ENCODE peak calls at places on chromosomes 12 and 14, in four cellular contexts. One of them, this sample, is unnamed.

GRCh38 chr12:94049718-94050117 is 98.7 kb upstream of the PLXNC1 start:
- DNase-seq in HepG2: no peak
- DNase-seq in H1: no peak
- DNase-seq in NT2/D1: no peak
- DNase-seq in this sample: no peak

GRCh38 chr12:58443273-58443980 is 476.9 kb downstream of the LRIG3 start:
- DNase-seq in HepG2: peak
- DNase-seq in H1: no peak
- DNase-seq in NT2/D1: no peak
- DNase-seq in this sample: peak

GRCh38 chr12:111056618-111057521 is 136.5 kb upstream of the MYL2 start:
- DNase-seq in H1: no peak
- DNase-seq in HepG2: no peak
- DNase-seq in NT2/D1: no peak
- DNase-seq in this sample: no peak

GRCh38 chr14:75597149-75597548 is 18.7 kb downstream of the FLVCR2 start:
- DNase-seq in HepG2: no peak
- DNase-seq in NT2/D1: no peak
- DNase-seq in H1: no peak
- DNase-seq in this sample: no peak

GRCh38 chr14:74638066-74638465 is 26.0 kb upstream of the LTBP2 start:
- DNase-seq in NT2/D1: no peak
- DNase-seq in H1: no peak
- DNase-seq in HepG2: no peak
- DNase-seq in this sample: no peak

GRCh38 chr12:14886271-14886670 is 617 bp upstream of the MGP start:
- DNase-seq in HepG2: no peak
- DNase-seq in H1: no peak
- DNase-seq in NT2/D1: no peak
- DNase-seq in this sample: no peak

GRCh38 chr12:53459097-53459496 is 7.2 kb downstream of the PCBP2 start:
- DNase-seq in HepG2: no peak
- DNase-seq in H1: no peak
- DNase-seq in NT2/D1: no peak
- DNase-seq in this sample: no peak

GRCh38 chr14:96268426-96269358 is 12.7 kb downstream of the BDKRB1 start:
- DNase-seq in H1: no peak
- DNase-seq in HepG2: no peak
- DNase-seq in NT2/D1: no peak
- DNase-seq in this sample: no peak

GRCh38 chr12:56151672-56152131 is 685 bp upstream of the MYL6B start:
- DNase-seq in NT2/D1: peak
- DNase-seq in HepG2: peak
- DNase-seq in H1: no peak
- DNase-seq in this sample: peak

GRCh38 chr14:99407416-99407815 is 73.2 kb downstream of the SETD3 start:
- DNase-seq in HepG2: no peak
- DNase-seq in H1: no peak
- DNase-seq in NT2/D1: no peak
- DNase-seq in this sample: no peak

GRCh38 chr14:106390401-106390800 is 864.0 kb downstream of the TMEM121 start:
- DNase-seq in NT2/D1: no peak
- DNase-seq in HepG2: no peak
- DNase-seq in H1: no peak
- DNase-seq in this sample: no peak

GRCh38 chr12:12527820-12528296 is 34.8 kb downstream of the DUSP16 start:
- DNase-seq in NT2/D1: no peak
- DNase-seq in H1: no peak
- DNase-seq in HepG2: no peak
- DNase-seq in this sample: no peak

GRCh38 chr12:90729741-90730140 is 225.2 kb downstream of the CCER1 start:
- DNase-seq in H1: no peak
- DNase-seq in NT2/D1: no peak
- DNase-seq in HepG2: no peak
- DNase-seq in this sample: no peak

GRCh38 chr12:54018608-54018984 is 9.6 kb upstream of the HOXC6 start:
- DNase-seq in H1: no peak
- DNase-seq in NT2/D1: no peak
- DNase-seq in HepG2: no peak
- DNase-seq in this sample: no peak

GRCh38 chr14:98350213-98350612 is 921.8 kb downstream of the BCL11B start:
- DNase-seq in HepG2: no peak
- DNase-seq in NT2/D1: no peak
- DNase-seq in H1: no peak
- DNase-seq in this sample: no peak

GRCh38 chr12:121725420-121725819 is 12.9 kb downstream of the TMEM120B start:
- DNase-seq in NT2/D1: no peak
- DNase-seq in HepG2: no peak
- DNase-seq in H1: no peak
- DNase-seq in this sample: no peak

GRCh38 chr12:46487567-46488131 is 115.1 kb upstream of the SLC38A2 start:
- DNase-seq in H1: no peak
- DNase-seq in HepG2: no peak
- DNase-seq in NT2/D1: no peak
- DNase-seq in this sample: no peak

GRCh38 chr12:94187351-94187750 is 39.0 kb downstream of the PLXNC1 start:
- DNase-seq in H1: no peak
- DNase-seq in NT2/D1: no peak
- DNase-seq in HepG2: no peak
- DNase-seq in this sample: no peak

GRCh38 chr14:77722301-77722700 is 14.4 kb downstream of the SLIRP start:
- DNase-seq in HepG2: no peak
- DNase-seq in H1: no peak
- DNase-seq in NT2/D1: no peak
- DNase-seq in this sample: no peak

GRCh38 chr14:72256055-72256454 is 323.8 kb downstream of the RGS6 start:
- DNase-seq in HepG2: no peak
- DNase-seq in NT2/D1: no peak
- DNase-seq in H1: no peak
- DNase-seq in this sample: no peak

GRCh38 chr14:92470215-92470614 is 43.4 kb upstream of the RIN3 start:
- DNase-seq in HepG2: no peak
- DNase-seq in NT2/D1: no peak
- DNase-seq in H1: no peak
- DNase-seq in this sample: no peak

GRCh38 chr12:72081787-72082186 is 143.1 kb downstream of the TPH2 start:
- DNase-seq in H1: no peak
- DNase-seq in HepG2: no peak
- DNase-seq in NT2/D1: no peak
- DNase-seq in this sample: no peak

DNA sequence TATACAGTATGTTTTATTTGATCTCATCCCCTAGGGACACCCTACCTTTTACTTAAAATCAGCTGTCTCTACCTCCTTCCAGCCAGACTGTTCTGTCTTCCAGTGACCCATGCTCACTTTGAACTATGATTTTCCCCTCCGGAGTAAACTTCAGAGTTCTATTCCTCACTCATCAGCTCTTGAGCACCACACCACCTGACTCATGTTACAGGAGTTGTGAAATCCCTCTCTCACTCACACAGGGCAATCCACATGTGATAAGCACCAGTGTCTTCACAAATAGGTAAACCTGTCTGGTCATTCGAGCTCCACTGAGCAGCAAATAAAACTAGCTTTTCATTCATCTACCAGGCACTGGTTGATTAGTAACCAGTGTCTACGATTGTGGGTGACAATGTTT is 177.3 kb upstream of the BMP4 start:
- DNase-seq in H1: no peak
- DNase-seq in NT2/D1: no peak
- DNase-seq in HepG2: peak
- DNase-seq in this sample: no peak
- TF ChIP-seq SUZ12 in H1: no peak
- TF ChIP-seq SUZ12 in NT2/D1: no peak
- TF ChIP-seq SUZ12 in HepG2: no peak
- TF ChIP-seq SUZ12 in this sample: no peak

DNA sequence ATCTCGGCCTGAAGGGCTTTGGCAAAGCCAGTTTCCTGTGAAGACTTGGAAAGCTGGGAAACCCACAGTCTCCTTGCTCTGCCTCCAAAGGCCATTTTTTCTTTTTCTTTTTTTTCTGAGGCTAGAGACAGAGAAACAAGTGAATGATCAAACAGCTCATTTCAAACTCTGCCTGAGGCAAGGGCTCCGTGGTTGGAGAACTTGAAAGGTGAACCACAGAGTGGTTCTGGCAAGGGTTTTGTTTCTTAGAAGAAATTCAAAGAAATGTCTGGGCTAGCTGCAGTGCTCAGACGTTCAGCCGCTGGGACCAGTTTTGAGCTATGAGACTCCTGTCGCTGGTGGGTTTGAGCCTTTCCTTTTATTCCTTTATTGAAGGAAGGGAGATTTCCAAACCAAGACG is 62.7 kb downstream of the ERH start:
- DNase-seq in H1: no peak
- DNase-seq in HepG2: no peak
- DNase-seq in NT2/D1: no peak
- DNase-seq in this sample: no peak
- TF ChIP-seq SUZ12 in H1: no peak
- TF ChIP-seq SUZ12 in HepG2: no peak
- TF ChIP-seq SUZ12 in NT2/D1: no peak
- TF ChIP-seq SUZ12 in this sample: no peak

GRCh38 chr14:55454264-55455151 is 14.1 kb upstream of the TBPL2 start:
- DNase-seq in H1: no peak
- DNase-seq in NT2/D1: no peak
- DNase-seq in HepG2: peak
- DNase-seq in this sample: peak
- TF ChIP-seq SUZ12 in H1: no peak
- TF ChIP-seq SUZ12 in NT2/D1: no peak
- TF ChIP-seq SUZ12 in HepG2: no peak
- TF ChIP-seq SUZ12 in this sample: no peak

GRCh38 chr12:112908548-112908947 is 1.8 kb downstream of the OAS1 start:
- DNase-seq in H1: no peak
- DNase-seq in NT2/D1: no peak
- DNase-seq in HepG2: no peak
- DNase-seq in this sample: no peak

GRCh38 chr12:112907415-112908157 is 824 bp downstream of the OAS1 start:
- DNase-seq in H1: no peak
- DNase-seq in NT2/D1: no peak
- DNase-seq in HepG2: no peak
- DNase-seq in this sample: no peak

GRCh38 chr12:112904571-112904970 is 2.2 kb upstream of the OAS1 start:
- DNase-seq in HepG2: no peak
- DNase-seq in NT2/D1: no peak
- DNase-seq in H1: no peak
- DNase-seq in this sample: no peak

GRCh38 chr12:112905451-112906089 is 1.2 kb upstream of the OAS1 start:
- DNase-seq in NT2/D1: no peak
- DNase-seq in HepG2: no peak
- DNase-seq in H1: no peak
- DNase-seq in this sample: no peak

GRCh38 chr12:112906712-112907414 is at the start of gene OAS1:
- DNase-seq in H1: no peak
- DNase-seq in HepG2: peak
- DNase-seq in NT2/D1: peak
- DNase-seq in this sample: no peak
- TF ChIP-seq SUZ12 in H1: no peak
- TF ChIP-seq SUZ12 in HepG2: no peak
- TF ChIP-seq SUZ12 in NT2/D1: no peak
- TF ChIP-seq SUZ12 in this sample: no peak

GRCh38 chr14:101073598-101073965 is 170.1 kb upstream of the RTL1 start:
- DNase-seq in H1: no peak
- DNase-seq in NT2/D1: no peak
- DNase-seq in HepG2: no peak
- DNase-seq in this sample: no peak
- TF ChIP-seq SUZ12 in H1: no peak
- TF ChIP-seq SUZ12 in NT2/D1: no peak
- TF ChIP-seq SUZ12 in HepG2: no peak
- TF ChIP-seq SUZ12 in this sample: no peak

GRCh38 chr12:52004042-52004648 is 2.6 kb upstream of the TAMALIN start:
- DNase-seq in HepG2: peak
- DNase-seq in NT2/D1: no peak
- DNase-seq in H1: no peak
- DNase-seq in this sample: peak
- TF ChIP-seq SUZ12 in HepG2: no peak
- TF ChIP-seq SUZ12 in NT2/D1: no peak
- TF ChIP-seq SUZ12 in H1: no peak
- TF ChIP-seq SUZ12 in this sample: no peak

DNA sequence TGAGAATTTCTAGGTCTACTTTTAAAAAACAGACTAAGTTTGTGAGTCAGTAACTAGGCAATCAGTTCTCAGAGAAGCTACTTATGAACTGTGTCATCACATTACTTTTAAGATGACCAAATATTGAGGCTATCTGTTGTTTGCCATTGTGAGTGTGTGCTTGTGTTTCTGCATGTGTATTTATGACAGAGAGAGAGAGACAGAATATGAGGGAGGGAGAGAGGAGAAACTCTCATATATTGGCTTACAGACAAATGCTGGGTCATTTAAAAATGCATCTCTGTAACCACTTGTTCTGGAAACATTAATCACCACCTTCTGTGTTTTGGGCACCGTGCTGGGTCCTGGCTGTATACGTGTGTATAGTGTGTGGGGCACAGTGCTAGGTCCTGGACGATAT is 161.5 kb upstream of the FRMD6 start:
- DNase-seq in H1: no peak
- DNase-seq in HepG2: no peak
- DNase-seq in NT2/D1: no peak
- DNase-seq in this sample: no peak
- TF ChIP-seq SUZ12 in H1: no peak
- TF ChIP-seq SUZ12 in HepG2: no peak
- TF ChIP-seq SUZ12 in NT2/D1: no peak
- TF ChIP-seq SUZ12 in this sample: no peak

DNA sequence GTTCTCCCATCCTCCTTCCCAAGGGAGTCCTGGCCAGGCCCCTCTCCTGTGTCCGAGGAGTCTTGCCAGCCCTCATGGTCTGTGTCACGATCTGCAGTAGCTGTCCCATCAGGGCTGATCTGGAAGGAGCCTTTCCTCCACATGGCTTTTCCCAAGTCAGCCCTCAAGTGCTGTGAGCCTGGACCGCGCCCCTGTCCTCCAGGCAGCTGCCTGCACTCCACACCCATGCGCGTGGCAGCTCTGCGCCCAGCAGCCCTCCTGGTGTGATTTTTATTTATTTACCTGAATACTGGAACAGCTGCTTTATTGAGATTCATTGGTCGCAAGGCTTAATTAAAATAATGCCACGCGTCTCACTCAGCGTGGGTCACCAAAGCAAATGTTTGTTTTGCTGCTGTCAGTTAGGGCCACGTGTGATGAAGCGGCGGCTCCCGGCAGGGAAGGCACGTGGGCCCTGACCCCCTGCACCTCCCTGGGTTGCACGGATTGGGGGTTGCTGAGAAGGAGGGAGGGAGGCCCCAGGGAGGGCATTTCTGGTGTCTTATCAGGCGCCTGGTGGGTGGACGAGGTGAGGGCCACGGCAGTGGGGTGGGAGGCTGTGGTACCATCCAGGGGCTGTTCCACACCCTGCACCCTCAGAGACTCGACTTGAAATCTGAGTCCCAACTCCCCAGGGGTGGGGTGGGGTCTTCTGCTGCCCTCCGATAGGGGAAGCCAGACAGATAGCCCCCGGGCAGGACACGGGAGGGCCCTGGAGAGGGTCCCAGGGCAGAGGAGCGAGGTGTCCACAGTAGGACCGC is 206.3 kb upstream of the C14orf180 start:
- DNase-seq in NT2/D1: no peak
- DNase-seq in HepG2: no peak
- DNase-seq in H1: no peak
- DNase-seq in this sample: no peak
- TF ChIP-seq SUZ12 in NT2/D1: no peak
- TF ChIP-seq SUZ12 in HepG2: no peak
- TF ChIP-seq SUZ12 in H1: no peak
- TF ChIP-seq SUZ12 in this sample: no peak

GRCh38 chr14:87896393-87897380 is 96.3 kb downstream of the GALC start:
- DNase-seq in HepG2: peak
- DNase-seq in NT2/D1: no peak
- DNase-seq in H1: no peak
- DNase-seq in this sample: peak
- TF ChIP-seq SUZ12 in HepG2: no peak
- TF ChIP-seq SUZ12 in NT2/D1: no peak
- TF ChIP-seq SUZ12 in H1: no peak
- TF ChIP-seq SUZ12 in this sample: no peak